ENCODE peak calls at places on chromosomes 6 and 20, in ten cellular contexts. O is transverse colon, J is endothelial cell of umbilical vein, H is breast epithelium, X is spleen, Y is suprapubic skin, S is HCT116, C is Panc1, Q is sigmoid colon, P is HepG2. K is an unnamed sample. For H3K4me1, the result is how much of the 10 kb centered on the place peaks cover.

GRCh38 chr6:168200571-168201134 is 118.9 kb downstream of the DACT2 start:
- DNase-seq in O (no peak), J (no peak), H (no peak), X (no peak), Y (no peak), S (no peak), C (no peak), Q (peak), P (peak), K (no peak)

GRCh38 chr20:688809-689208 is 13.2 kb upstream of the SCRT2 start:
- DNase-seq in O (no peak), J (no peak), H (no peak), X (peak), Y (no peak), S (no peak), C (no peak), Q (no peak), P (peak), K (no peak)

GRCh38 chr6:62652692-62653328 is 366.8 kb upstream of the KHDRBS2 start:
- DNase-seq in O (no peak), J (no peak), H (no peak), X (no peak), Y (no peak), S (peak), C (no peak), Q (no peak), P (no peak), K (no peak)

GRCh38 chr20:53527196-53527595 is 66.4 kb downstream of the ZNF217 start:
- DNase-seq in O (no peak), J (no peak), H (no peak), X (no peak), Y (no peak), S (no peak), C (no peak), Q (no peak), P (no peak), K (no peak)

GRCh38 chr20:63733117-63733516 is 3.3 kb upstream of the LIME1 start:
- DNase-seq in O (no peak), J (no peak), H (no peak), X (no peak), Y (no peak), S (no peak), C (no peak), Q (peak), P (no peak), K (no peak)

GRCh38 chr6:2958331-2958711 is 13.0 kb downstream of the SERPINB6 start:
- DNase-seq in O (no peak), J (no peak), H (no peak), X (peak), Y (no peak), S (no peak), C (no peak), Q (no peak), P (no peak), K (no peak)

GRCh38 chr6:146829792-146830565 is 231.2 kb downstream of the ADGB start:
- DNase-seq in O (no peak), J (no peak), H (no peak), X (no peak), Y (no peak), S (no peak), C (no peak), Q (no peak), P (no peak), K (no peak)

GRCh38 chr6:130993292-130993765 is 69.7 kb downstream of the EPB41L2 start:
- DNase-seq in O (no peak), J (peak), H (no peak), X (no peak), Y (no peak), S (no peak), C (no peak), Q (no peak), P (no peak), K (no peak)

GRCh38 chr6:151627689-151628444 is 134.1 kb downstream of the CCDC170 start:
- DNase-seq in O (no peak), J (no peak), H (no peak), X (no peak), Y (no peak), S (peak), C (no peak), Q (no peak), P (peak), K (no peak)

GRCh38 chr6:71345505-71345904 is 56.9 kb downstream of the OGFRL1 start:
- DNase-seq in O (no peak), J (no peak), H (no peak), X (no peak), Y (no peak), S (no peak), C (no peak), Q (no peak), P (no peak), K (no peak)

GRCh38 chr20:46388945-46389344 is 17.5 kb downstream of the ELMO2 start:
- DNase-seq in O (no peak), J (no peak), H (no peak), X (no peak), Y (no peak), S (no peak), C (no peak), Q (peak), P (no peak), K (no peak)

GRCh38 chr6:111411046-111411445 is 72.0 kb downstream of the REV3L start:
- DNase-seq in O (no peak), J (no peak), H (no peak), X (no peak), Y (no peak), S (no peak), C (no peak), Q (no peak), P (no peak), K (no peak)

GRCh38 chr6:138113588-138114210 is 6.5 kb upstream of the PERP start:
- DNase-seq in O (no peak), J (no peak), H (no peak), X (no peak), Y (no peak), S (no peak), C (no peak), Q (no peak), P (no peak), K (no peak)

GRCh38 chr6:75460636-75461035 is 33.0 kb downstream of the FILIP1 start:
- DNase-seq in O (no peak), J (peak), H (no peak), X (no peak), Y (no peak), S (no peak), C (no peak), Q (no peak), P (no peak), K (no peak)

GRCh38 chr6:138996524-138996923 is 8.5 kb upstream of the REPS1 start:
- DNase-seq in O (no peak), J (no peak), H (no peak), X (no peak), Y (no peak), S (no peak), C (no peak), Q (no peak), P (no peak), K (no peak)

DNA sequence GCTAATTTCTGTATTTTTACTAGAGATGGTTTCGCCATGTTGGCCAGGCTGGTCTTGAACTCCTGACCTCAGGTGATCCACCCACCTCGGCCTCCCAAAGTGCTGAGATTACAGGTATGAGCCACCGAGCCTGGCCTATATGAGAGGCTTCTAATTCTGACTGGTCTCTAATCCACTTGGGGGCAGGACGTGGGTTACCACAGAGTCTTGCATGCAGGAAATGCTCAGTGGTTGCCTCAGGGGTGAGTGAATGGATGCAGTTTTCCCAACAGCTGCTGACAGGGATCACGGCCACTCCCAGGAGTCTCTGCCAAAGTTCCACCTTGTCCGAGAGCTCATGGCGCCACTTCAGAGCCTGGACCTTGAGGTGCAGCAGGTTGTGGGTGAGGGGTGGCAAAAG is 6.4 kb upstream of the FANCE start:
- DNase-seq in O (no peak), J (no peak), H (no peak), X (no peak), Y (no peak), S (no peak), C (no peak), Q (no peak), P (no peak), K (no peak)
- TF ChIP-seq POLR2AphosphoS5 in O (no peak), J (no peak), H (no peak), X (no peak), Y (no peak), S (no peak), C (no peak), Q (no peak), P (no peak), K (no peak)

GRCh38 chr20:62369508-62370114 is 2.5 kb upstream of the LAMA5 start:
- DNase-seq in O (no peak), J (no peak), H (no peak), X (no peak), Y (no peak), S (no peak), C (no peak), Q (no peak), P (no peak), K (no peak)

GRCh38 chr20:62368629-62369507 is 1.8 kb upstream of the LAMA5 start:
- DNase-seq in O (peak), J (peak), H (no peak), X (no peak), Y (no peak), S (no peak), C (no peak), Q (peak), P (peak), K (no peak)

GRCh38 chr20:62367483-62368302 is 581 bp upstream of the LAMA5 start:
- DNase-seq in O (peak), J (no peak), H (no peak), X (no peak), Y (no peak), S (no peak), C (no peak), Q (peak), P (peak), K (no peak)

GRCh38 chr20:62367136-62367482 is at the start of gene LAMA5:
- DNase-seq in O (peak), J (no peak), H (no peak), X (no peak), Y (no peak), S (no peak), C (no peak), Q (peak), P (peak), K (no peak)

GRCh38 chr20:62368303-62368628 is 1.2 kb upstream of the LAMA5 start:
- DNase-seq in O (no peak), J (no peak), H (no peak), X (no peak), Y (no peak), S (no peak), C (no peak), Q (no peak), P (no peak), K (no peak)
- H3K4me1 ChIP-seq in O (half or more), J (under half), H (under half), X (under half), Y (half or more), S (half or more), C (half or more), Q (under half), P (half or more), K (half or more)

GRCh38 chr6:132114201-132114860 is 163.2 kb upstream of the CCN2 start:
- DNase-seq in O (no peak), J (no peak), H (no peak), X (no peak), Y (no peak), S (no peak), C (no peak), Q (no peak), P (no peak), K (no peak)

GRCh38 chr6:132118144-132118543 is 167.0 kb upstream of the CCN2 start:
- DNase-seq in O (no peak), J (no peak), H (no peak), X (no peak), Y (no peak), S (no peak), C (no peak), Q (no peak), P (no peak), K (no peak)

GRCh38 chr6:132115714-132116366 is 164.7 kb upstream of the CCN2 start:
- DNase-seq in O (no peak), J (peak), H (no peak), X (no peak), Y (no peak), S (no peak), C (no peak), Q (no peak), P (no peak), K (no peak)
- H3K4me3 ChIP-seq in O (no peak), J (peak), H (peak), X (peak), Y (peak), S (no peak), C (peak), Q (no peak), P (no peak), K (no peak)

GRCh38 chr6:24761193-24761835 is 13.4 kb upstream of the GMNN start:
- DNase-seq in O (peak), J (no peak), H (no peak), X (no peak), Y (no peak), S (no peak), C (no peak), Q (no peak), P (no peak), K (no peak)

GRCh38 chr6:24759718-24760117 is 15.0 kb upstream of the GMNN start:
- DNase-seq in O (no peak), J (no peak), H (no peak), X (no peak), Y (no peak), S (no peak), C (no peak), Q (no peak), P (no peak), K (no peak)

GRCh38 chr6:24757610-24758009 is 17.1 kb upstream of the GMNN start:
- DNase-seq in O (no peak), J (no peak), H (no peak), X (no peak), Y (no peak), S (no peak), C (no peak), Q (no peak), P (no peak), K (no peak)

GRCh38 chr6:24761851-24762250 is 12.9 kb upstream of the GMNN start:
- DNase-seq in O (no peak), J (no peak), H (no peak), X (no peak), Y (no peak), S (no peak), C (no peak), Q (no peak), P (no peak), K (no peak)

GRCh38 chr6:24760210-24760609 is 14.5 kb upstream of the GMNN start:
- DNase-seq in O (no peak), J (no peak), H (no peak), X (no peak), Y (no peak), S (no peak), C (no peak), Q (no peak), P (no peak), K (no peak)
- TF ChIP-seq POLR2AphosphoS5 in O (no peak), J (no peak), H (no peak), X (no peak), Y (no peak), S (no peak), C (no peak), Q (no peak), P (no peak), K (no peak)

GRCh38 chr20:50107796-50108331 is 5.1 kb downstream of the UBE2V1 start:
- DNase-seq in O (no peak), J (no peak), H (no peak), X (no peak), Y (peak), S (no peak), C (no peak), Q (no peak), P (no peak), K (no peak)
- H3K4me1 ChIP-seq in O (half or more), J (half or more), H (under half), X (half or more), Y (half or more), S (half or more), C (half or more), Q (under half), P (half or more), K (half or more)

GRCh38 chr6:41197234-41197633 is 3.7 kb downstream of the TREML2 start:
- DNase-seq in O (no peak), J (no peak), H (no peak), X (no peak), Y (no peak), S (no peak), C (no peak), Q (no peak), P (no peak), K (no peak)

GRCh38 chr6:41200901-41201783 is at the start of gene TREML2:
- DNase-seq in O (peak), J (no peak), H (no peak), X (peak), Y (no peak), S (no peak), C (no peak), Q (no peak), P (no peak), K (peak)

GRCh38 chr6:41201784-41202181 is 834 bp upstream of the TREML2 start:
- DNase-seq in O (no peak), J (no peak), H (no peak), X (peak), Y (no peak), S (no peak), C (no peak), Q (no peak), P (no peak), K (peak)

GRCh38 chr6:41199427-41200246 is 1.3 kb downstream of the TREML2 start:
- DNase-seq in O (no peak), J (no peak), H (no peak), X (no peak), Y (no peak), S (no peak), C (no peak), Q (no peak), P (no peak), K (peak)

DNA sequence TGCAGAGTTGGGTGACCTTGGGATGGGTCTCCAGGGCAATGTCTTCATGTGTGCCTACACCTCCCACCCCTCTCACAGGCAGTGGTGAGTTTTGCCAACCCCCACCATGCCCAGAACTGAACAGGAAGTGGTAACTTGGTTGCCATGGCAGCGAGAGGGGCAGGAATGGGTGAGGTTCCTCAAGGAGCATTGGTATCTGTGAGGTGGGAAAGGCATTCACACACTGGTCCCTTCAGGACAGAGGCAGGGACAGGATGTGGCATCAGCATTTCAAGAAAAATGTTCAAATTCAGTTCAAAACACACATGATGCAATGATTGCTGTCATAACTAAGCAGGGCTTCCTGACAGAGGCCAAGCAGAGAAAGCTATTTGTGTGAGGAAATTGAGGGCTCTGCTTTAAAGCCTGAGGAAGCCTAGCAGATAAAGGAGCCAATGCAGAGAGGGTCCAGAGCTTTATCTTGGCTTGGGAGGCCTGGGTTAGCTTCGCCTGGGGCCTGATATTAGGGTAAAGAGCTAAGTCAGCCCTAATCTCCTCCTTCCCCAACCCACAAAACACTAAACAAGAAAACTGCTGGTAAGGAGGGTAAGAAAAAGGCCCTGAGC is 551 bp downstream of the TREML2 start:
- DNase-seq in O (peak), J (no peak), H (no peak), X (peak), Y (no peak), S (no peak), C (no peak), Q (no peak), P (no peak), K (peak)
- H3K4me3 ChIP-seq in O (no peak), J (no peak), H (no peak), X (peak), Y (no peak), S (no peak), C (no peak), Q (no peak), P (no peak), K (no peak)

DNA sequence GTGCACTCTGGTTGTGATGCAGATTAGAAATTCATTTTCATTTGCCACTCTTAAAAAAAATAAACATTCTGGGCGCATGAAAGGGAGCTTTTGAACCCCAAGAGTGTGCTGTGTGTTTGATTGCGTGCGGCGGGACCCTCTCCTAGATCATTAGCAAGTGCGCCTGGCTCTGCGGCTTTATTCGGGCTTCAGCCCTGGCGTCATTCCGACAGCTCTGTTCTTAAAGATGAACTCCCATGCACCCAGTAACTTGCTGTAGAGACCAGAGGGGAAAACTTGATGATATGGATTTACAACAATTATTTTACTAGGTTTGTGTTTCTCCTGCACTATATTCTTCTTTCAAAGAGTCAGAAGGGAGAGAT is 48.9 kb upstream of the ARMC2 start:
- DNase-seq in O (no peak), J (no peak), H (no peak), X (no peak), Y (no peak), S (no peak), C (no peak), Q (no peak), P (no peak), K (no peak)
- TF ChIP-seq POLR2AphosphoS5 in O (no peak), J (no peak), H (no peak), X (no peak), Y (no peak), S (no peak), C (no peak), Q (no peak), P (no peak), K (no peak)

GRCh38 chr6:43770417-43771209 is 602 bp downstream of the VEGFA start:
- DNase-seq in O (peak), J (peak), H (peak), X (peak), Y (no peak), S (no peak), C (no peak), Q (peak), P (peak), K (no peak)

GRCh38 chr6:43771858-43772570 is 2.0 kb downstream of the VEGFA start:
- DNase-seq in O (peak), J (peak), H (peak), X (peak), Y (no peak), S (no peak), C (no peak), Q (peak), P (peak), K (no peak)

GRCh38 chr6:43769526-43770416 is at the start of gene VEGFA:
- DNase-seq in O (peak), J (peak), H (peak), X (peak), Y (peak), S (peak), C (peak), Q (peak), P (peak), K (no peak)

GRCh38 chr6:43772571-43773049 is 2.6 kb downstream of the VEGFA start:
- DNase-seq in O (peak), J (peak), H (no peak), X (peak), Y (no peak), S (no peak), C (no peak), Q (peak), P (peak), K (no peak)

DNA sequence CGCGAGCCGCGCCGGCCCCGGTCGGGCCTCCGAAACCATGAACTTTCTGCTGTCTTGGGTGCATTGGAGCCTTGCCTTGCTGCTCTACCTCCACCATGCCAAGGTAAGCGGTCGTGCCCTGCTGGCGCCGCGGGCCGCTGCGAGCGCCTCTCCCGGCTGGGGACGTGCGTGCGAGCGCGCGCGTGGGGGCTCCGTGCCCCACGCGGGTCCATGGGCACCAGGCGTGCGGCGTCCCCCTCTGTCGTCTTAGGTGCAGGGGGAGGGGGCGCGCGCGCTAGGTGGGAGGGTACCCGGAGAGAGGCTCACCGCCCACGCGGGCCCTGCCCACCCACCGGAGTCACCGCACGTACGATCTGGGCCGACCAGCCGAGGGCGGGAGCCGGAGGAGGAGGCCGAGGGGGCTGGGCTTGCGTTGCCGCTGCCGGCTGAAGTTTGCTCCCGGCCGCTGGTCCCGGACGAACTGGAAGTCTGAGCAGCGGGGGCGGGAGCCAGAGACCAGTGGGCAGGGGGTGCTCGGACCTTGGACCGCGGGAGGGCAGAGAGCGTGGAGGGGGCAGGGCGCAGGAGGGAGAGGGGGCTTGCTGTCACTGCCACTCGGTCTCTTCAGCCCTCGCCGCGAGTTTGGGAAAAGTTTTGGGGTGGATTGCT is 1.3 kb downstream of the VEGFA start:
- DNase-seq in O (peak), J (peak), H (peak), X (peak), Y (peak), S (no peak), C (no peak), Q (peak), P (peak), K (no peak)
- H3K4me1 ChIP-seq in O (half or more), J (under half), H (under half), X (under half), Y (half or more), S (under half), C (under half), Q (under half), P (half or more), K (under half)